ENCODE peak calls at places on chromosomes 1 and 21, in four cellular contexts. D, T, S and O are unnamed samples.

GRCh38 chr1:56563045-56563444 is 16.3 kb downstream of the PLPP3 start:
- DNase-seq in S (no peak), D (no peak), T (no peak), O (no peak)

GRCh38 chr1:15214507-15214906 is 32.5 kb upstream of the FHAD1 start:
- DNase-seq in D (no peak), T (peak), S (no peak), O (peak)

GRCh38 chr1:236440373-236440772 is 46.3 kb downstream of the EDARADD start:
- DNase-seq in D (no peak), T (no peak), S (no peak), O (no peak)

GRCh38 chr1:177786346-177786745 is 183.5 kb downstream of the SEC16B start:
- DNase-seq in D (no peak), T (no peak), S (no peak), O (no peak)

GRCh38 chr1:90718411-90719320 is 1.6 kb upstream of the BARHL2 start:
- DNase-seq in T (no peak), S (no peak), D (no peak), O (no peak)

GRCh38 chr1:30748098-30748698 is 9.4 kb downstream of the LAPTM5 start:
- DNase-seq in D (peak), S (no peak), T (peak), O (peak)

GRCh38 chr1:182725264-182725965 is 41.0 kb upstream of the RGS8 start:
- DNase-seq in S (no peak), T (no peak), D (no peak), O (peak)

GRCh38 chr21:26843912-26844257 is 1.3 kb downstream of the ADAMTS1 start:
- DNase-seq in S (no peak), T (no peak), D (no peak), O (peak)

GRCh38 chr1:206903687-206904086 is 6.4 kb downstream of the IL24 start:
- DNase-seq in D (no peak), T (no peak), S (no peak), O (no peak)

GRCh38 chr1:1758692-1759455 is 19.4 kb downstream of the NADK start:
- DNase-seq in D (no peak), T (no peak), S (no peak), O (no peak)

GRCh38 chr21:41970099-41970391 is 16.2 kb upstream of the C2CD2 start:
- DNase-seq in S (no peak), T (no peak), D (no peak), O (no peak)

GRCh38 chr1:2526824-2527552 is 592 bp upstream of the PANK4 start:
- DNase-seq in T (peak), D (peak), S (no peak), O (peak)

GRCh38 chr1:21586222-21586621 is 77.0 kb downstream of the ALPL start:
- DNase-seq in S (no peak), D (no peak), T (no peak), O (no peak)

GRCh38 chr1:93437976-93438605 is 9.8 kb upstream of the FNBP1L start:
- DNase-seq in T (peak), S (no peak), D (peak), O (peak)

GRCh38 chr1:143699115-143699514 is 272.7 kb downstream of the FAM72C start:
- DNase-seq in D (peak), S (no peak), T (no peak), O (no peak)

GRCh38 chr1:115655307-115655664 is 13.5 kb downstream of the VANGL1 start:
- DNase-seq in T (no peak), S (no peak), D (peak), O (no peak)

GRCh38 chr1:111620412-111620971 is 903 bp downstream of the RAP1A start:
- DNase-seq in S (no peak), T (no peak), D (no peak), O (no peak)

GRCh38 chr1:179761296-179761695 is 18.2 kb downstream of the FAM163A start:
- DNase-seq in S (no peak), T (no peak), D (no peak), O (no peak)